ENCODE peak calls at places on chromosomes 2 and 18, in eight cellular contexts. M is G401; A is stimulated activated CD4-positive, alpha-beta T cell treated with anti-CD3 and anti-CD28 coated beads, Interleukin-15, amount 100 ng/mL, for 24 hours; V is HFF-Myc; S is small intestine; I is iris pigment epithelial cell; R is HS-5; L is upper lobe of right lung. E is an unnamed sample.

GRCh38 chr2:26633351-26633945 is 7.7 kb downstream of the CIB4 start:
- DNase-seq in A (no peak), I (no peak), M (no peak), S (no peak), V (no peak), R (no peak), L (peak), E (no peak)

GRCh38 chr2:240590681-240591111 is 4.2 kb downstream of the CAPN10 start:
- DNase-seq in A (no peak), R (no peak), V (no peak), M (no peak), S (no peak), L (peak), I (no peak), E (peak)

GRCh38 chr2:33375054-33375453 is 101.4 kb upstream of the RASGRP3 start:
- DNase-seq in A (no peak), S (no peak), R (no peak), M (no peak), L (no peak), V (no peak), I (peak), E (no peak)

GRCh38 chr2:233965032-233965614 is 48.0 kb downstream of the TRPM8 start:
- DNase-seq in M (no peak), V (no peak), R (no peak), L (no peak), A (no peak), S (no peak), I (no peak), E (no peak)

GRCh38 chr2:222946700-222947278 is 86.0 kb downstream of the ACSL3 start:
- DNase-seq in V (no peak), A (no peak), I (peak), L (no peak), M (no peak), R (no peak), S (no peak), E (no peak)

GRCh38 chr2:234674781-234675201 is 177.9 kb upstream of the ARL4C start:
- DNase-seq in S (no peak), I (peak), L (no peak), R (peak), V (no peak), M (no peak), A (no peak), E (no peak)

GRCh38 chr2:20855456-20855855 is 32.6 kb upstream of the LDAH start:
- DNase-seq in I (no peak), S (no peak), V (no peak), A (no peak), M (no peak), L (no peak), R (no peak), E (no peak)

GRCh38 chr2:41602351-41602750 is 445.5 kb upstream of the PKDCC start:
- DNase-seq in R (no peak), M (no peak), S (no peak), V (no peak), A (no peak), I (no peak), L (no peak), E (no peak)

GRCh38 chr2:130307850-130308249 is 34.8 kb upstream of the IMP4 start:
- DNase-seq in M (no peak), R (no peak), S (no peak), A (no peak), L (no peak), I (no peak), V (no peak), E (no peak)

GRCh38 chr2:191811807-191812602 is 34.9 kb downstream of the CAVIN2 start:
- DNase-seq in I (peak), A (peak), M (peak), V (peak), S (peak), R (peak), L (peak), E (peak)

GRCh38 chr2:240456607-240457222 is 21.3 kb downstream of the GPC1 start:
- DNase-seq in M (no peak), S (no peak), I (no peak), R (no peak), A (no peak), V (no peak), L (no peak), E (no peak)

GRCh38 chr18:37286801-37287200 is 278.8 kb downstream of the CELF4 start:
- DNase-seq in A (no peak), S (no peak), I (no peak), R (no peak), M (no peak), V (no peak), L (no peak), E (no peak)

GRCh38 chr18:6816154-6816553 is 86.6 kb downstream of the ARHGAP28 start:
- DNase-seq in L (no peak), I (no peak), V (no peak), R (no peak), A (no peak), S (no peak), M (no peak), E (no peak)

GRCh38 chr2:205650450-205650849 is 31.9 kb upstream of the NRP2 start:
- DNase-seq in L (no peak), A (no peak), S (no peak), V (peak), I (peak), M (no peak), R (peak), E (no peak)

GRCh38 chr2:38296381-38296780 is 80.7 kb downstream of the ATL2 start:
- DNase-seq in L (no peak), S (no peak), A (no peak), R (no peak), M (no peak), I (no peak), V (no peak), E (no peak)

GRCh38 chr2:239187464-239188253 is 213.2 kb downstream of the HDAC4 start:
- DNase-seq in R (no peak), V (no peak), I (no peak), M (no peak), S (no peak), A (no peak), L (peak), E (peak)

GRCh38 chr2:12804141-12804857 is 87.6 kb downstream of the TRIB2 start:
- DNase-seq in S (no peak), L (no peak), A (no peak), I (no peak), V (no peak), R (no peak), M (no peak), E (no peak)

GRCh38 chr2:74419345-74419744 is 2.1 kb downstream of the C2orf81 start:
- DNase-seq in V (no peak), L (no peak), R (no peak), S (no peak), A (no peak), I (no peak), M (no peak), E (no peak)

GRCh38 chr2:70668911-70669310 is 99.1 kb downstream of the ADD2 start:
- DNase-seq in L (no peak), M (no peak), R (no peak), A (no peak), I (no peak), V (no peak), S (no peak), E (no peak)

GRCh38 chr2:108607706-108608301 is 73.5 kb downstream of the LIMS1 start:
- DNase-seq in M (peak), S (peak), L (no peak), I (peak), A (peak), R (no peak), V (no peak), E (no peak)

GRCh38 chr2:205017381-205017780 is 472.1 kb downstream of the PARD3B start:
- DNase-seq in S (no peak), I (no peak), R (no peak), A (no peak), M (no peak), V (no peak), L (no peak), E (no peak)

GRCh38 chr2:98564541-98565164 is 43.7 kb downstream of the COA5 start:
- DNase-seq in L (no peak), A (no peak), V (no peak), M (peak), I (no peak), R (no peak), S (peak), E (no peak)

GRCh38 chr2:85278361-85278760 is 49.4 kb downstream of the TGOLN2 start:
- DNase-seq in A (no peak), S (no peak), V (no peak), L (no peak), M (no peak), R (no peak), I (peak), E (no peak)

GRCh38 chr2:197759013-197759412 is 26.1 kb downstream of the BOLL start:
- DNase-seq in R (no peak), V (no peak), M (no peak), A (no peak), S (no peak), L (no peak), I (no peak), E (no peak)

GRCh38 chr18:72086421-72086820 is 457.7 kb downstream of the CBLN2 start:
- DNase-seq in I (peak), S (peak), M (peak), V (no peak), A (no peak), L (no peak), R (no peak), E (no peak)

GRCh38 chr2:67065046-67065445 is 332.1 kb upstream of the ETAA1 start:
- DNase-seq in R (no peak), A (no peak), I (peak), S (no peak), M (no peak), L (no peak), V (no peak), E (no peak)

GRCh38 chr2:70188460-70188859 is 2.4 kb downstream of the C2orf42 start:
- DNase-seq in M (no peak), L (no peak), A (no peak), V (no peak), I (peak), S (peak), R (no peak), E (no peak)

GRCh38 chr2:32009479-32010256 is 1.1 kb downstream of the MEMO1 start:
- DNase-seq in R (no peak), L (peak), I (peak), A (peak), S (peak), V (no peak), M (peak), E (peak)

GRCh38 chr2:48332286-48332685 is 197.7 kb upstream of the STON1 start:
- DNase-seq in R (no peak), M (no peak), I (no peak), A (no peak), V (no peak), S (peak), L (no peak), E (no peak)

GRCh38 chr2:44796771-44797170 is 144.7 kb upstream of the SIX3 start:
- DNase-seq in M (no peak), I (no peak), A (no peak), S (no peak), V (no peak), R (no peak), L (no peak), E (no peak)

GRCh38 chr2:202327887-202328286 is 48.2 kb upstream of the BMPR2 start:
- DNase-seq in R (no peak), M (no peak), V (no peak), A (no peak), S (no peak), L (no peak), I (no peak), E (no peak)

GRCh38 chr2:237873382-237873781 is 14.0 kb downstream of the RAMP1 start:
- DNase-seq in V (no peak), L (peak), S (no peak), M (no peak), I (no peak), A (no peak), R (no peak), E (no peak)

GRCh38 chr2:199811360-199811759 is 39.6 kb downstream of the FTCDNL1 start:
- DNase-seq in S (no peak), V (no peak), L (no peak), I (no peak), M (no peak), A (no peak), R (no peak), E (no peak)

GRCh38 chr2:101473911-101474751 is 781 bp downstream of the RFX8 start:
- DNase-seq in I (peak), M (peak), L (peak), A (peak), R (no peak), S (no peak), V (no peak), E (peak)

GRCh38 chr18:58590827-58591226 is 38.1 kb downstream of the ALPK2 start:
- DNase-seq in L (no peak), A (no peak), I (no peak), M (no peak), V (no peak), R (no peak), S (no peak), E (no peak)